ENCODE peak calls at places on chromosomes 2 and 18, in four cellular contexts. E, S, J and L are unnamed samples.

GRCh38 chr2:121539722-121540469 is 9.2 kb downstream of the RNU4ATAC start:
- DNase-seq in J (no peak), E (peak), S (no peak), L (no peak)

GRCh38 chr2:189858301-189858700 is 74.1 kb downstream of the PMS1 start:
- DNase-seq in J (no peak), E (no peak), S (no peak), L (no peak)

GRCh38 chr2:191631754-191632153 is 46.2 kb upstream of the NABP1 start:
- DNase-seq in J (no peak), S (no peak), E (peak), L (no peak)

GRCh38 chr2:27591745-27592144 is 8.9 kb downstream of the ZNF512 start:
- DNase-seq in E (peak), S (no peak), J (no peak), L (no peak)

GRCh38 chr18:23689031-23689615 is at the start of gene LAMA3:
- DNase-seq in E (peak), S (peak), J (no peak), L (no peak)

GRCh38 chr2:216485237-216485636 is 13.4 kb upstream of the RPL37A start:
- DNase-seq in E (no peak), J (no peak), S (no peak), L (no peak)

GRCh38 chr2:199462167-199462976 is 4.6 kb upstream of the SATB2 start:
- DNase-seq in J (no peak), S (peak), E (no peak), L (peak)

GRCh38 chr2:142270291-142270690 is 139.5 kb upstream of the LRP1B start:
- DNase-seq in S (no peak), E (no peak), J (no peak), L (no peak)

GRCh38 chr2:138846216-138846821 is 66.1 kb upstream of the NXPH2 start:
- DNase-seq in E (peak), S (no peak), J (no peak), L (no peak)

GRCh38 chr18:76817888-76818611 is 4.3 kb upstream of the ZNF236 start:
- DNase-seq in S (no peak), J (no peak), E (no peak), L (no peak)

GRCh38 chr18:40855661-40856060 is 1099.4 kb upstream of the PIK3C3 start:
- DNase-seq in J (no peak), S (no peak), E (no peak), L (no peak)

GRCh38 chr2:192559541-192560126 is 364.9 kb upstream of the TMEFF2 start:
- DNase-seq in E (no peak), J (no peak), S (no peak), L (no peak)

GRCh38 chr2:239814917-239815637 is 210.1 kb downstream of the NDUFA10 start:
- DNase-seq in J (no peak), S (no peak), E (no peak), L (no peak)

GRCh38 chr2:85457877-85458316 is 39.4 kb downstream of the SH2D6 start:
- DNase-seq in E (no peak), J (no peak), S (no peak), L (no peak)

GRCh38 chr2:121887513-121888188 is 132.2 kb downstream of the TSN start:
- DNase-seq in S (no peak), J (no peak), E (no peak), L (no peak)

GRCh38 chr2:81895620-81896245 is 1591.2 kb upstream of the LRRTM1 start:
- DNase-seq in E (no peak), J (no peak), S (no peak), L (no peak)

GRCh38 chr2:168639501-168639900 is 162.9 kb upstream of the NOSTRIN start:
- DNase-seq in E (peak), J (no peak), S (no peak), L (no peak)

GRCh38 chr18:69674292-69674877 is 273.3 kb downstream of the CD226 start:
- DNase-seq in E (peak), J (no peak), S (no peak), L (no peak)

GRCh38 chr2:164840930-164841718 is 499 bp downstream of the COBLL1 start:
- DNase-seq in S (peak), J (no peak), E (peak), L (peak)

DNA sequence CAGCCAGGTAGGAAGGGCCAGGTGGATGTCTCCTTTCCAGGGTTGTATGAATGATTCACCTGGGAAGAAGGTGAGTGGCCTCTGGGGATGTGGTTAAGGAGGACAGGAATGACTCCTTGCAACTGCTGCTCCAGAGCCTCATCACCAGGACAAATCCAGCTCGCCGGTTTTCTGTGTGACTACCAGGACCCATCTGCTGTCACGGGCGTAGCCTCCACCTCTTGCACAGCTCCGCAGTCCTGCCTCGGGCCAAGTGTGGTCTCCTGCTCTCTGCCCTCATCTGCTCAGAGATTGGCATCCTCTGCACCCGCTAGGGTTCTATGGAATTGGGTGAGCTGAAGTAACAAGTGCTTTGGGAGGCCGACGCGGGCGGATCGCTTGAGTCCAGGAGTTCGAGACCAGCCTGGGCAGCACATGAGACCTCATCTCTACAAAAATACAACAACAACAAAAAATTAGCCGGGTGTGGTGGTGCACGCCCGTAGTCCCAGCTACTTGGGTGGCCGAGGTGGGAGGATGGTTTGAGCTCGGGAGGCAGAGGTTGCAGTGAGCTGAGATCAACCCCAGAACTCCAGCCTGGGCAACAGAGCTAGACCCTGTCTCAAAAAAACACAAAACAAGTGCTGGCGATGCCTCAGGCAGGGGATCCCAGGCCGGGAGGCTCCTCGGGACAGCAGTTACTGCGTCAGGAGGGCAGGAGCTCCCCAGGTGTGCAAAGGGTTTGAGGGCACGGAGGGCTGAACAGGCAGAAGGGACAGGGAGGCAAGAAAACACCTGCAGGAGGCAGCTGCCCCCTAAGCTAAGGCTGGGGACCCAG is 831 bp upstream of the D2HGDH start:
- DNase-seq in J (no peak), S (peak), E (no peak), L (no peak)
- H3K9ac ChIP-seq in J (no peak), S (no peak), E (peak), L (no peak)

DNA sequence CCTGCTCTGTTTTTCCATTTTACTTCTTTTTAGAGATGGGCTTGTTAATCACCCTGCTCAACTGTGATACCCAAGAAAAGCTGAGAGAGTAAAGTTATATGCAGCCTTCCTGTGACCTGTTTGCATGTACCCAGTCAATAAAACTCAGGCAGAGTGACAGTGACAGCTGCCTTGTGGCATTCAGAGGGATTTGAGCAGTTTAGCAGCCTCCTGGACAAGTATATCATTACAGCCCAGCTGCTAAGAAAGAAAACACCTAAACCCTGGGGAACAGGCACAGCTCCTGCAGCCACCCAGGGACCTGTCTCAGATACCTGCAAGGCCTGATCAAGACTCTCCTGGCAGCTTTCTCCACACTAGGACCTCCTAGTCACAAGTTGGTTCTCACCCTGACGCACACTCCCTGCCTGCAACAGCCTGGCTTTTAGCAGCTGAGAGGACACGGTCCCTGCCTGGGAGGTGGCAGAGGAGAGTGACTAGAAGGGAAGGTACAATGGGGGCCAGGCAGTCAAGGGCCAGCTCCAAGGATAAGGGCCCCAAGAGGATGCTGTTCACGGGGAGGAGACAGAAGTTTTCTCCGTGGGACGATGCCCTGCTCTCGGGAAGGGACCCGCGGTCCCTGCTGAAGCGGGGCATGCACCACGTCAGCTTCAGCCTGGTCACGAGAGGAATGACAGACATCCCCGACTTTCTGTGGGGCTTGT is at the start of gene LRRC30:
- DNase-seq in J (no peak), S (no peak), E (no peak), L (no peak)
- H4K8ac ChIP-seq in J (no peak), S (no peak), E (no peak), L (no peak)

DNA sequence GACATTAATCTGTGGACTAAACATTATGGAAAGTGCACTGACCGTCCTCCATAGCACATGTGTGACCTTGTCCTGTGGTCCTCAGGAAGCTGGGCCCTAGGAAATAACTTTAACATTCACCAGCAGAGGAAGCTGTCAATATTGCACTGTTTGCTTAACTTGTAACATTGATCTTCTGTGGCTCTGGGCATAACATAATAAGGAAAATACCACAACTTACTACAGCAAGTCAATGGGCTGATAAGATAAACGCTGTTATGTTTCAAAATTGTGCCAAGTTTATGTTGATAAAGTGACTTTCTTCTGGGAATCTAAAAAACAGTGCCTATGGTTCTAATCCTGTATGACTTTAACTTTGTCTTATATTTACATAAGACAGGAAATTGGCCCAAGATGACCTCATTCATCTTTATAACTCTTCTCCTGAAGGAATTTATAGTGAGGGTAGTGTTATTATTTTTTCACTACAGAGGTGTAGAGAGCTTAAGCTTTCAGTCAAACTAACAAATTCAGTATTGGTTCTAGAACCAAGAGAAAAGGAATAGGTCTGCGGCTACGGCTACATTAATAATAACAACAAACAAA is 113.7 kb upstream of the MAP4K3 start:
- DNase-seq in E (peak), S (no peak), J (no peak), L (no peak)
- H3K9ac ChIP-seq in E (no peak), S (no peak), J (no peak), L (no peak)

GRCh38 chr2:109487871-109488655 is 125.7 kb downstream of the SEPTIN10 start:
- DNase-seq in J (no peak), S (no peak), E (no peak), L (no peak)
- H4K8ac ChIP-seq in J (no peak), S (no peak), E (peak), L (no peak)

GRCh38 chr2:10124538-10125045 is 2.1 kb downstream of the RRM2 start:
- DNase-seq in J (no peak), S (peak), E (peak), L (no peak)
- H3K9ac ChIP-seq in J (no peak), S (no peak), E (no peak), L (no peak)

GRCh38 chr2:39604875-39605274 is 60.8 kb upstream of the TMEM178A start:
- DNase-seq in E (no peak), S (no peak), J (no peak), L (no peak)
- H4K8ac ChIP-seq in E (no peak), S (no peak), J (no peak), L (no peak)

GRCh38 chr18:26434887-26435286 is 113.5 kb downstream of the KCTD1 start:
- DNase-seq in E (no peak), J (no peak), S (no peak), L (no peak)

GRCh38 chr18:26439537-26439936 is 108.8 kb downstream of the KCTD1 start:
- DNase-seq in S (no peak), E (no peak), J (no peak), L (peak)

GRCh38 chr18:26435415-26436095 is 112.8 kb downstream of the KCTD1 start:
- DNase-seq in J (no peak), S (no peak), E (no peak), L (no peak)

GRCh38 chr18:26438980-26439379 is 109.4 kb downstream of the KCTD1 start:
- DNase-seq in S (no peak), E (no peak), J (no peak), L (no peak)

GRCh38 chr18:26436176-26437031 is 111.9 kb downstream of the KCTD1 start:
- DNase-seq in S (no peak), E (peak), J (no peak), L (no peak)
- H3K9ac ChIP-seq in S (no peak), E (no peak), J (no peak), L (no peak)

GRCh38 chr2:30666307-30666874 is 140.9 kb downstream of the CAPN13 start:
- DNase-seq in S (no peak), J (no peak), E (peak), L (peak)
- H4K8ac ChIP-seq in S (no peak), J (no peak), E (peak), L (no peak)